ENCODE peak calls at places on chromosomes 3 and 15, in eight cellular contexts. One of them, this sample, is unnamed.

GRCh38 chr15:36175781-36176211 is 403.6 kb upstream of the CDIN1 start:
- DNase-seq in activated T-cell treated with anti-CD3 and anti-CD28 coated beads for 24 hours: no peak
- DNase-seq in adipocyte: peak
- DNase-seq in nephron progenitor cell: no peak
- DNase-seq in uterus: no peak
- DNase-seq in heart left ventricle: no peak
- DNase-seq in upper lobe of left lung: no peak
- DNase-seq in Caki2: no peak
- DNase-seq in this sample: no peak

GRCh38 chr3:172461530-172462138 is 13.4 kb upstream of the GHSR start:
- DNase-seq in adipocyte: peak
- DNase-seq in heart left ventricle: no peak
- DNase-seq in activated T-cell treated with anti-CD3 and anti-CD28 coated beads for 24 hours: no peak
- DNase-seq in Caki2: peak
- DNase-seq in nephron progenitor cell: no peak
- DNase-seq in uterus: no peak
- DNase-seq in upper lobe of left lung: no peak
- DNase-seq in this sample: no peak

GRCh38 chr3:66253790-66254620 is 33.2 kb downstream of the SLC25A26 start:
- DNase-seq in adipocyte: peak
- DNase-seq in activated T-cell treated with anti-CD3 and anti-CD28 coated beads for 24 hours: no peak
- DNase-seq in nephron progenitor cell: no peak
- DNase-seq in Caki2: peak
- DNase-seq in heart left ventricle: no peak
- DNase-seq in upper lobe of left lung: no peak
- DNase-seq in uterus: no peak
- DNase-seq in this sample: no peak

GRCh38 chr3:161042023-161042501 is 63.1 kb downstream of the B3GALNT1 start:
- DNase-seq in activated T-cell treated with anti-CD3 and anti-CD28 coated beads for 24 hours: no peak
- DNase-seq in uterus: no peak
- DNase-seq in Caki2: peak
- DNase-seq in nephron progenitor cell: no peak
- DNase-seq in heart left ventricle: no peak
- DNase-seq in upper lobe of left lung: no peak
- DNase-seq in adipocyte: peak
- DNase-seq in this sample: no peak

GRCh38 chr3:51708216-51708845 is 1.5 kb downstream of the GRM2 start:
- DNase-seq in upper lobe of left lung: no peak
- DNase-seq in uterus: peak
- DNase-seq in activated T-cell treated with anti-CD3 and anti-CD28 coated beads for 24 hours: no peak
- DNase-seq in adipocyte: no peak
- DNase-seq in Caki2: no peak
- DNase-seq in heart left ventricle: no peak
- DNase-seq in nephron progenitor cell: no peak
- DNase-seq in this sample: no peak

GRCh38 chr3:170360916-170361315 is 3.4 kb downstream of the SKIL start:
- DNase-seq in uterus: no peak
- DNase-seq in adipocyte: no peak
- DNase-seq in heart left ventricle: no peak
- DNase-seq in Caki2: no peak
- DNase-seq in activated T-cell treated with anti-CD3 and anti-CD28 coated beads for 24 hours: no peak
- DNase-seq in nephron progenitor cell: no peak
- DNase-seq in upper lobe of left lung: no peak
- DNase-seq in this sample: no peak

GRCh38 chr3:184440161-184440560 is 60.3 kb downstream of the CHRD start:
- DNase-seq in Caki2: no peak
- DNase-seq in uterus: no peak
- DNase-seq in activated T-cell treated with anti-CD3 and anti-CD28 coated beads for 24 hours: no peak
- DNase-seq in heart left ventricle: no peak
- DNase-seq in upper lobe of left lung: no peak
- DNase-seq in nephron progenitor cell: no peak
- DNase-seq in adipocyte: no peak
- DNase-seq in this sample: no peak

GRCh38 chr3:24060055-24060454 is 115.0 kb downstream of the NR1D2 start:
- DNase-seq in uterus: no peak
- DNase-seq in upper lobe of left lung: no peak
- DNase-seq in nephron progenitor cell: no peak
- DNase-seq in heart left ventricle: no peak
- DNase-seq in Caki2: no peak
- DNase-seq in activated T-cell treated with anti-CD3 and anti-CD28 coated beads for 24 hours: no peak
- DNase-seq in adipocyte: peak
- DNase-seq in this sample: no peak

GRCh38 chr3:25532763-25533162 is 104.7 kb downstream of the RARB start:
- DNase-seq in heart left ventricle: no peak
- DNase-seq in Caki2: no peak
- DNase-seq in upper lobe of left lung: no peak
- DNase-seq in nephron progenitor cell: peak
- DNase-seq in uterus: no peak
- DNase-seq in activated T-cell treated with anti-CD3 and anti-CD28 coated beads for 24 hours: peak
- DNase-seq in adipocyte: no peak
- DNase-seq in this sample: no peak

GRCh38 chr15:38378162-38378560 is 75.8 kb upstream of the FAM98B start:
- DNase-seq in heart left ventricle: peak
- DNase-seq in Caki2: no peak
- DNase-seq in adipocyte: peak
- DNase-seq in uterus: peak
- DNase-seq in upper lobe of left lung: no peak
- DNase-seq in activated T-cell treated with anti-CD3 and anti-CD28 coated beads for 24 hours: no peak
- DNase-seq in nephron progenitor cell: no peak
- DNase-seq in this sample: peak

GRCh38 chr3:88810455-88810854 is 297.0 kb upstream of the EPHA3 start:
- DNase-seq in nephron progenitor cell: no peak
- DNase-seq in uterus: no peak
- DNase-seq in Caki2: no peak
- DNase-seq in upper lobe of left lung: no peak
- DNase-seq in activated T-cell treated with anti-CD3 and anti-CD28 coated beads for 24 hours: no peak
- DNase-seq in heart left ventricle: peak
- DNase-seq in adipocyte: peak
- DNase-seq in this sample: no peak

GRCh38 chr3:193894121-193894863 is 241.7 kb upstream of the HES1 start:
- DNase-seq in heart left ventricle: peak
- DNase-seq in uterus: no peak
- DNase-seq in activated T-cell treated with anti-CD3 and anti-CD28 coated beads for 24 hours: no peak
- DNase-seq in adipocyte: no peak
- DNase-seq in upper lobe of left lung: no peak
- DNase-seq in nephron progenitor cell: no peak
- DNase-seq in Caki2: no peak
- DNase-seq in this sample: no peak

GRCh38 chr3:97340940-97341339 is 423.6 kb upstream of the ARL6 start:
- DNase-seq in heart left ventricle: no peak
- DNase-seq in nephron progenitor cell: no peak
- DNase-seq in uterus: no peak
- DNase-seq in activated T-cell treated with anti-CD3 and anti-CD28 coated beads for 24 hours: no peak
- DNase-seq in Caki2: no peak
- DNase-seq in upper lobe of left lung: no peak
- DNase-seq in adipocyte: no peak
- DNase-seq in this sample: no peak

GRCh38 chr3:15610083-15610482 is 8.5 kb downstream of the BTD start:
- DNase-seq in activated T-cell treated with anti-CD3 and anti-CD28 coated beads for 24 hours: no peak
- DNase-seq in heart left ventricle: no peak
- DNase-seq in uterus: no peak
- DNase-seq in Caki2: peak
- DNase-seq in adipocyte: peak
- DNase-seq in nephron progenitor cell: no peak
- DNase-seq in upper lobe of left lung: no peak
- DNase-seq in this sample: no peak

GRCh38 chr3:191329654-191330308 is 545 bp downstream of the UTS2B start:
- DNase-seq in activated T-cell treated with anti-CD3 and anti-CD28 coated beads for 24 hours: no peak
- DNase-seq in upper lobe of left lung: peak
- DNase-seq in Caki2: peak
- DNase-seq in heart left ventricle: peak
- DNase-seq in uterus: peak
- DNase-seq in adipocyte: peak
- DNase-seq in nephron progenitor cell: peak
- DNase-seq in this sample: peak

This sample was measured in left cardiac atrium.